ENCODE peak calls at places on chromosomes 11 and 22, in five cellular contexts. U is astrocyte of the spinal cord; D is tibial nerve; C is stimulated activated CD8-positive, alpha-beta memory T cell treated with anti-CD3 and anti-CD28 coated beads, Interleukin-4, amount 100 ng/mL, for 1 hour; B is fibroblast of villous mesenchyme. E is an unnamed sample.

GRCh38 chr11:32396331-32396730 is 39.0 kb downstream of the WT1 start:
- DNase-seq in B (no peak), U (no peak), D (no peak), C (no peak), E (no peak)

GRCh38 chr11:102589047-102589459 is 36.1 kb downstream of the MMP20 start:
- DNase-seq in C (no peak), B (no peak), U (no peak), D (no peak), E (no peak)

GRCh38 chr22:47062126-47062525 is 299.7 kb downstream of the TBC1D22A start:
- DNase-seq in U (no peak), D (no peak), B (no peak), C (no peak), E (no peak)

GRCh38 chr11:66479741-66480115 is 506 bp upstream of the DPP3 start:
- DNase-seq in B (no peak), D (no peak), C (no peak), U (peak; percentile 39), E (no peak)

GRCh38 chr11:12402691-12403120 is 25.3 kb downstream of the PARVA start:
- DNase-seq in C (no peak), U (no peak), B (peak; percentile 73), D (no peak), E (no peak)

GRCh38 chr22:35352214-35353111 is 28.4 kb upstream of the HMOX1 start:
- DNase-seq in U (no peak), D (peak; percentile 35), C (no peak), B (no peak), E (no peak)

GRCh38 chr11:73974611-73975478 is 7.8 kb downstream of the UCP2 start:
- DNase-seq in D (no peak), U (no peak), B (no peak), C (no peak), E (no peak)

GRCh38 chr11:19436932-19437331 is 196.2 kb upstream of the E2F8 start:
- DNase-seq in U (no peak), B (no peak), C (no peak), D (no peak), E (no peak)

GRCh38 chr22:34105461-34106062 is 185.3 kb upstream of the LARGE1 start:
- DNase-seq in B (no peak), U (no peak), D (peak; percentile 31), C (no peak), E (no peak)

GRCh38 chr11:48012051-48012391 is 31.7 kb downstream of the PTPRJ start:
- DNase-seq in C (peak; percentile 29), U (no peak), D (no peak), B (no peak), E (no peak)

GRCh38 chr22:31106001-31106571 is 1.3 kb downstream of the SELENOM start:
- DNase-seq in B (peak; percentile 26), U (no peak), D (no peak), C (no peak), E (no peak)

GRCh38 chr22:44983878-44984482 is 25.8 kb downstream of the PHF21B start:
- DNase-seq in C (no peak), D (no peak), U (no peak), B (no peak), E (no peak)

GRCh38 chr11:114774599-114775365 is 96.5 kb downstream of the NXPE2 start:
- DNase-seq in D (no peak), B (peak; percentile 44), C (no peak), U (peak; percentile 51), E (no peak)

GRCh38 chr11:62602141-62603071 is 741 bp upstream of the MTA2 start:
- DNase-seq in D (peak; percentile 55), C (no peak), U (peak; percentile 71), B (peak; percentile 69), E (peak; percentile 57)

GRCh38 chr22:30208631-30209603 is 37.6 kb downstream of the LIF start:
- DNase-seq in D (peak; percentile 52), B (peak; percentile 99), U (peak; percentile 83), C (no peak), E (peak; percentile 99)

GRCh38 chr11:14288189-14288935 is 70.6 kb downstream of the RRAS2 start:
- DNase-seq in D (no peak), B (peak; percentile 84), C (no peak), U (peak; percentile 85), E (peak; percentile 84)

GRCh38 chr22:49925525-49926128 is 7.2 kb downstream of the CRELD2 start:
- DNase-seq in C (peak; percentile 50), B (no peak), U (no peak), D (no peak), E (no peak)

GRCh38 chr11:132844956-132845355 is 687.3 kb downstream of the OPCML start:
- DNase-seq in U (peak; percentile 95), C (no peak), D (no peak), B (peak; percentile 7), E (peak; percentile 15)

GRCh38 chr11:17983569-17983968 is 29.3 kb downstream of the SERGEF start:
- DNase-seq in U (no peak), D (no peak), B (no peak), C (no peak), E (no peak)

GRCh38 chr11:86954288-86955110 is 696 bp downstream of the FZD4 start:
- DNase-seq in D (no peak), C (no peak), U (no peak), B (no peak), E (peak; percentile 53)

GRCh38 chr11:2305862-2306823 is 4.3 kb downstream of the TSPAN32 start:
- DNase-seq in D (peak; percentile 86), C (no peak), B (peak; percentile 88), U (peak; percentile 79), E (peak; percentile 94)

GRCh38 chr11:43574949-43575915 is 105.3 kb upstream of the HSD17B12 start:
- DNase-seq in D (no peak), U (peak; percentile 25), B (peak; percentile 50), C (no peak), E (peak; percentile 57)

GRCh38 chr22:46533434-46533833 is 4.0 kb downstream of the CELSR1 start:
- DNase-seq in C (no peak), U (no peak), B (no peak), D (no peak), E (no peak)

GRCh38 chr22:46436595-46437163 is 100.7 kb downstream of the CELSR1 start:
- DNase-seq in U (peak; percentile 32), B (no peak), C (no peak), D (no peak), E (peak; percentile 43)

GRCh38 chr11:133887692-133888332 is 42.5 kb upstream of the SPATA19 start:
- DNase-seq in D (no peak), C (no peak), B (no peak), U (no peak), E (no peak)

GRCh38 chr11:88886796-88887195 is 179.0 kb downstream of the GRM5 start:
- DNase-seq in B (peak; percentile 8), U (peak; percentile 8), D (no peak), C (no peak), E (peak; percentile 71)

GRCh38 chr11:537622-538430 is 499 bp downstream of the LRRC56 start:
- DNase-seq in U (no peak), D (no peak), B (no peak), C (no peak), E (no peak)

GRCh38 chr22:36395922-36396321 is 8.2 kb upstream of the MYH9 start:
- DNase-seq in C (no peak), U (no peak), B (peak; percentile 86), D (no peak), E (peak; percentile 83)

GRCh38 chr11:70799386-70799785 is 401.1 kb downstream of the CTTN start:
- DNase-seq in C (no peak), D (no peak), U (peak; percentile 83), B (no peak), E (peak; percentile 18)

GRCh38 chr11:10657308-10658271 is 36.0 kb downstream of the IRAG1 start:
- DNase-seq in U (peak; percentile 87), B (peak; percentile 75), D (no peak), C (no peak), E (peak; percentile 85)

GRCh38 chr22:19568337-19569311 is 44.4 kb upstream of the CLDN5 start:
- DNase-seq in B (peak; percentile 79), D (no peak), U (peak; percentile 62), C (no peak), E (peak; percentile 87)

GRCh38 chr22:38981005-38981658 is 1.0 kb upstream of the APOBEC3B start:
- DNase-seq in U (no peak), D (no peak), B (no peak), C (no peak), E (peak; percentile 27)

GRCh38 chr11:102798012-102798746 is at the start of gene MMP1:
- DNase-seq in U (peak; percentile 45), D (no peak), B (peak; percentile 33), C (no peak), E (peak; percentile 89)

GRCh38 chr11:131658952-131659351 is 288.5 kb downstream of the NTM start:
- DNase-seq in U (no peak), D (no peak), B (no peak), C (no peak), E (no peak)

GRCh38 chr22:28259774-28260173 is 340.7 kb upstream of the PITPNB start:
- DNase-seq in C (no peak), U (no peak), D (no peak), B (no peak), E (no peak)

GRCh38 chr11:68447015-68447801 is 13.3 kb upstream of the PPP6R3 start:
- DNase-seq in D (peak; percentile 51), U (peak; percentile 58), B (peak; percentile 65), C (peak; percentile 49), E (peak; percentile 65)

GRCh38 chr11:69646493-69647201 is 5.7 kb downstream of the CCND1 start:
- DNase-seq in U (no peak), B (no peak), C (no peak), D (no peak), E (no peak)

GRCh38 chr11:47302853-47303252 is 32.9 kb downstream of the MADD start:
- DNase-seq in B (no peak), U (no peak), D (no peak), C (no peak), E (no peak)